ENCODE peak calls at places on chromosomes 1 and 21, in eight cellular contexts. G, S, O, N, U, Q, H and P are unnamed samples.

GRCh38 chr1:20401405-20402010 is 84.5 kb downstream of the CAMK2N1 start:
- DNase-seq in H (no peak), O (peak), N (no peak), S (no peak), U (no peak), Q (no peak), G (no peak), P (no peak)

GRCh38 chr1:202105571-202106339 is 17.0 kb upstream of the GPR37L1 start:
- DNase-seq in O (peak), H (peak), G (no peak), S (no peak), Q (peak), U (peak), N (no peak), P (no peak)

GRCh38 chr1:68384321-68384813 is 65.4 kb downstream of the RPE65 start:
- DNase-seq in H (peak), O (no peak), U (peak), Q (peak), S (no peak), G (no peak), N (no peak), P (no peak)

GRCh38 chr1:242088875-242089274 is 90.0 kb upstream of the MAP1LC3C start:
- DNase-seq in N (no peak), G (no peak), Q (no peak), U (no peak), O (no peak), S (no peak), H (no peak), P (no peak)

GRCh38 chr1:200240655-200241054 is 169.2 kb downstream of the ZNF281 start:
- DNase-seq in G (no peak), S (no peak), N (no peak), O (no peak), H (no peak), Q (no peak), U (no peak), P (no peak)

GRCh38 chr1:63621698-63622097 is 28.5 kb downstream of the PGM1 start:
- DNase-seq in O (no peak), Q (no peak), H (no peak), N (no peak), G (no peak), S (no peak), U (no peak), P (no peak)

GRCh38 chr1:16232316-16232710 is 4.7 kb downstream of the CPLANE2 start:
- DNase-seq in H (no peak), S (no peak), G (peak), Q (no peak), O (no peak), N (peak), U (no peak), P (no peak)

GRCh38 chr21:46172863-46173528 is 11.3 kb downstream of the SPATC1L start:
- DNase-seq in U (no peak), N (peak), G (peak), H (no peak), Q (no peak), O (no peak), S (no peak), P (no peak)

GRCh38 chr1:112995890-112996289 is 39.9 kb upstream of the SLC16A1 start:
- DNase-seq in Q (no peak), N (no peak), H (no peak), G (no peak), U (no peak), S (no peak), O (no peak), P (no peak)

GRCh38 chr1:203627819-203628184 is 1.2 kb downstream of the ATP2B4 start:
- DNase-seq in H (no peak), U (no peak), G (no peak), S (no peak), N (peak), Q (peak), O (no peak), P (no peak)